ENCODE peak calls at places on chromosome 9, in four cellular contexts. M is effector memory CD4-positive, alpha-beta T cell; J is cardiac fibroblast; Z is LoVo. D is an unnamed sample.

GRCh38 chr9:79670269-79670961 is 98.7 kb downstream of the TLE4 start:
- DNase-seq in Z (no peak), M (no peak), J (no peak), D (no peak)

GRCh38 chr9:78130004-78130403 is 98.4 kb upstream of the GNAQ start:
- DNase-seq in M (no peak), J (peak; percentile 61), Z (no peak), D (no peak)

GRCh38 chr9:96068511-96068910 is 193.0 kb downstream of the ERCC6L2 start:
- DNase-seq in J (no peak), M (no peak), Z (no peak), D (no peak)

GRCh38 chr9:95508968-95509850 is 7.6 kb downstream of the PTCH1 start:
- DNase-seq in J (peak; percentile 95), M (peak; percentile 46), Z (peak; percentile 81), D (peak; percentile 78)

GRCh38 chr9:112056986-112057385 is 118.1 kb downstream of the SUSD1 start:
- DNase-seq in Z (no peak), M (no peak), J (no peak), D (no peak)

GRCh38 chr9:114110180-114110579 is 11.1 kb upstream of the KIF12 start:
- DNase-seq in J (peak; percentile 59), M (no peak), Z (no peak), D (no peak)

GRCh38 chr9:36213989-36214388 is 23.3 kb downstream of the CLTA start:
- DNase-seq in J (peak; percentile 20), M (no peak), Z (no peak), D (no peak)

GRCh38 chr9:133738039-133738805 is at the start of gene SARDH:
- DNase-seq in J (peak; percentile 64), M (no peak), Z (no peak), D (peak; percentile 14)

GRCh38 chr9:96071245-96072124 is 196.0 kb downstream of the ERCC6L2 start:
- DNase-seq in Z (no peak), J (peak; percentile 48), M (no peak), D (peak; percentile 25)

GRCh38 chr9:83520292-83520691 is 17.9 kb downstream of the FRMD3 start:
- DNase-seq in J (no peak), Z (no peak), M (no peak), D (no peak)

GRCh38 chr9:33638516-33638915 is 114.5 kb downstream of the ANKRD18B start:
- DNase-seq in M (no peak), Z (no peak), J (no peak), D (no peak)

GRCh38 chr9:137325791-137326190 is 23.7 kb upstream of the NRARP start:
- DNase-seq in M (no peak), J (no peak), Z (no peak), D (no peak)

GRCh38 chr9:136011703-136012496 is 50.7 kb upstream of the UBAC1 start:
- DNase-seq in J (peak; percentile 97), Z (no peak), M (no peak), D (no peak)

GRCh38 chr9:120937596-120937995 is 11.0 kb upstream of the TRAF1 start:
- DNase-seq in Z (no peak), M (no peak), J (peak; percentile 80), D (no peak)

GRCh38 chr9:20808002-20808401 is 123.9 kb downstream of the FOCAD start:
- DNase-seq in Z (no peak), J (no peak), M (no peak), D (no peak)

GRCh38 chr9:14147738-14148137 is 166.2 kb downstream of the NFIB start:
- DNase-seq in J (no peak), Z (no peak), M (no peak), D (no peak)

GRCh38 chr9:76526026-76526425 is 67.0 kb downstream of the GCNT1 start:
- DNase-seq in M (no peak), Z (no peak), J (no peak), D (no peak)

D was measured in small intestine.